ENCODE peak calls at places on chromosomes 2 and 18, in eight cellular contexts. R, P, J, D, Q, I, T and O are unnamed samples.

GRCh38 chr2:74849228-74849892 is 15.4 kb downstream of the HK2 start:
- DNase-seq in R (no peak), P (no peak), J (peak; percentile 40), D (no peak), Q (peak; percentile 70), I (peak; percentile 60), T (peak; percentile 59), O (no peak)

GRCh38 chr2:215271466-215271865 is 40.4 kb upstream of the ATIC start:
- DNase-seq in R (no peak), P (no peak), J (no peak), D (no peak), Q (no peak), I (no peak), T (no peak), O (no peak)

GRCh38 chr2:179876266-179876665 is 14.9 kb upstream of the ZNF385B start:
- DNase-seq in R (no peak), P (no peak), J (no peak), D (no peak), Q (no peak), I (no peak), T (no peak), O (no peak)

GRCh38 chr2:37468139-37468538 is 123.7 kb downstream of the QPCT start:
- DNase-seq in R (no peak), P (no peak), J (no peak), D (no peak), Q (no peak), I (no peak), T (no peak), O (no peak)

GRCh38 chr2:61117534-61117933 is 44.5 kb upstream of the C2orf74 start:
- DNase-seq in R (no peak), P (no peak), J (peak; percentile 43), D (no peak), Q (no peak), I (no peak), T (no peak), O (no peak)

GRCh38 chr2:84424152-84424551 is 34.9 kb downstream of the SUCLG1 start:
- DNase-seq in R (no peak), P (peak; percentile 19), J (peak; percentile 13), D (no peak), Q (no peak), I (no peak), T (no peak), O (no peak)

GRCh38 chr18:61833387-61833786 is 59.4 kb downstream of the RNF152 start:
- DNase-seq in R (no peak), P (no peak), J (peak; percentile 70), D (no peak), Q (no peak), I (no peak), T (no peak), O (no peak)

GRCh38 chr18:77206676-77207370 is 42.8 kb upstream of the GALR1 start:
- DNase-seq in R (no peak), P (no peak), J (peak; percentile 84), D (no peak), Q (peak; percentile 40), I (no peak), T (no peak), O (no peak)

GRCh38 chr2:23584054-23584745 is 199.2 kb downstream of the KLHL29 start:
- DNase-seq in R (no peak), P (no peak), J (no peak), D (no peak), Q (no peak), I (peak; percentile 24), T (no peak), O (no peak)

GRCh38 chr2:109411648-109412325 is 202.0 kb downstream of the SEPTIN10 start:
- DNase-seq in R (no peak), P (no peak), J (no peak), D (no peak), Q (no peak), I (no peak), T (no peak), O (no peak)

GRCh38 chr2:197307933-197308521 is 2.6 kb downstream of the ANKRD44 start:
- DNase-seq in R (no peak), P (no peak), J (no peak), D (no peak), Q (no peak), I (peak; percentile 55), T (no peak), O (no peak)

GRCh38 chr2:148813603-148814065 is 61.4 kb upstream of the KIF5C start:
- DNase-seq in R (no peak), P (no peak), J (no peak), D (peak; percentile 16), Q (peak; percentile 22), I (peak; percentile 90), T (peak; percentile 44), O (no peak)